ENCODE peak calls at places on chromosomes 12 and 14, in five cellular contexts. D is progenitor cell of endocrine pancreas; F is activated T-cell treated with anti-CD3 and anti-CD28 coated beads for 4 hours; V is activated CD4-positive, alpha-beta T cell treated with anti-CD3 and anti-CD28 coated beads for 4 hours; X is fibroblast of pulmonary artery. E is an unnamed sample.

GRCh38 chr14:32217301-32217700 is 14.2 kb upstream of the RNU6-8 start:
- DNase-seq in F (no peak), V (no peak), D (no peak), X (no peak), E (peak; percentile 74)

GRCh38 chr14:88342980-88343379 is 19.9 kb upstream of the KCNK10 start:
- DNase-seq in D (no peak), X (no peak), V (no peak), F (no peak), E (no peak)

GRCh38 chr14:31428011-31428410 is 7.7 kb upstream of the HEATR5A start:
- DNase-seq in D (no peak), F (no peak), X (no peak), V (no peak), E (no peak)

GRCh38 chr14:62081956-62082355 is 319.7 kb downstream of the SNAPC1 start:
- DNase-seq in F (no peak), V (no peak), X (no peak), D (no peak), E (no peak)

GRCh38 chr12:32312049-32312670 is 87.2 kb upstream of the FGD4 start:
- DNase-seq in D (no peak), F (no peak), X (peak; percentile 87), V (peak; percentile 2), E (peak; percentile 63)

GRCh38 chr14:101707285-101707842 is 54.1 kb upstream of the PPP2R5C start:
- DNase-seq in V (peak; percentile 71), D (peak; percentile 37), X (peak; percentile 92), F (peak; percentile 69), E (peak; percentile 68)

GRCh38 chr12:120799417-120800045 is 73.9 kb downstream of the ACADS start:
- DNase-seq in X (no peak), D (no peak), F (no peak), V (no peak), E (no peak)

GRCh38 chr14:64963611-64964010 is 8.5 kb downstream of the RAB15 start:
- DNase-seq in F (no peak), V (no peak), D (no peak), X (no peak), E (no peak)

GRCh38 chr14:96146131-96146771 is 58.4 kb upstream of the BDKRB2 start:
- DNase-seq in F (no peak), D (no peak), V (no peak), X (peak; percentile 58), E (no peak)

GRCh38 chr14:76701436-76701835 is 59.8 kb upstream of the VASH1 start:
- DNase-seq in X (no peak), V (no peak), F (no peak), D (no peak), E (no peak)

GRCh38 chr12:113019045-113019444 is 37.5 kb upstream of the DTX1 start:
- DNase-seq in V (no peak), D (no peak), X (peak; percentile 40), F (no peak), E (no peak)

GRCh38 chr12:13817131-13817530 is 164.3 kb downstream of the GRIN2B start:
- DNase-seq in X (no peak), D (no peak), F (no peak), V (no peak), E (no peak)

GRCh38 chr14:24080142-24080530 is 8.8 kb downstream of the CPNE6 start:
- DNase-seq in D (no peak), V (no peak), X (no peak), F (no peak), E (no peak)

GRCh38 chr12:58479403-58479802 is 440.9 kb downstream of the LRIG3 start:
- DNase-seq in F (no peak), D (no peak), X (no peak), V (no peak), E (peak; percentile 13)

GRCh38 chr12:106142591-106143261 is 4.0 kb upstream of the NUAK1 start:
- DNase-seq in X (no peak), F (no peak), D (no peak), V (no peak), E (no peak)

GRCh38 chr14:65366802-65367570 is 45.5 kb upstream of the FUT8 start:
- DNase-seq in X (no peak), V (no peak), D (no peak), F (no peak), E (no peak)

GRCh38 chr12:72522411-72522810 is 250.2 kb downstream of the TRHDE start:
- DNase-seq in V (no peak), X (no peak), D (no peak), F (no peak), E (no peak)

GRCh38 chr12:98418357-98419075 is 96.9 kb upstream of the TMPO start:
- DNase-seq in X (peak; percentile 96), F (no peak), D (no peak), V (no peak), E (no peak)

GRCh38 chr12:68628698-68629097 is 18.0 kb downstream of the RAP1B start:
- DNase-seq in F (no peak), V (no peak), X (no peak), D (no peak), E (no peak)

GRCh38 chr12:87270894-87271293 is 758.3 kb downstream of the C12orf50 start:
- DNase-seq in V (no peak), F (no peak), X (peak; percentile 55), D (no peak), E (no peak)

GRCh38 chr12:49535921-49536525 is 2.8 kb upstream of the KCNH3 start:
- DNase-seq in X (no peak), D (no peak), F (no peak), V (no peak), E (no peak)

GRCh38 chr12:85657251-85657650 is 179.0 kb downstream of the RASSF9 start:
- DNase-seq in D (no peak), F (no peak), X (no peak), V (no peak), E (no peak)

GRCh38 chr14:52895000-52895399 is 55.9 kb downstream of the FERMT2 start:
- DNase-seq in D (no peak), X (no peak), F (no peak), V (no peak), E (no peak)

GRCh38 chr14:96584199-96584906 is 82.2 kb downstream of the PAPOLA start:
- DNase-seq in D (peak; percentile 67), X (peak; percentile 10), V (no peak), F (no peak), E (peak; percentile 67)

GRCh38 chr14:103050935-103051334 is 6.4 kb downstream of the CDC42BPB start:
- DNase-seq in F (no peak), X (no peak), V (no peak), D (no peak), E (no peak)

GRCh38 chr14:100532916-100533630 is 54.1 kb downstream of the BEGAIN start:
- DNase-seq in V (no peak), D (no peak), X (no peak), F (no peak), E (no peak)

GRCh38 chr12:29795715-29796114 is 12.0 kb upstream of the TMTC1 start:
- DNase-seq in D (no peak), X (no peak), F (no peak), V (no peak), E (no peak)

GRCh38 chr12:131869871-131870418 is 24.5 kb upstream of the ULK1 start:
- DNase-seq in X (peak; percentile 52), F (no peak), V (no peak), D (no peak), E (no peak)

GRCh38 chr12:20364501-20364900 is 3.8 kb upstream of the PDE3A start:
- DNase-seq in V (no peak), D (no peak), F (no peak), X (no peak), E (peak; percentile 49)